ENCODE peak calls at places on chromosomes 3 and 15, in eight cellular contexts. N is AG04450, M is heart right ventricle, J is esophagus squamous epithelium, V is thoracic aorta, D is GM23248, C is mammary epithelial cell, T is lower lobe of right lung. Z is an unnamed sample.
A peak's percentile ranks its signal among the peaks of the same experiment; 100 is the strongest.

GRCh38 chr3:122961146-122961545 is 66.4 kb downstream of the SEMA5B start:
- DNase-seq in N (no peak), M (no peak), J (no peak), V (no peak), D (no peak), C (peak; percentile 37), T (no peak), Z (no peak)

GRCh38 chr3:187165144-187165543 is 25.8 kb upstream of the RPL39L start:
- DNase-seq in N (no peak), M (peak; percentile 45), J (no peak), V (no peak), D (peak; percentile 67), C (peak; percentile 55), T (no peak), Z (no peak)

GRCh38 chr3:8553405-8553804 is 51.8 kb downstream of the LMCD1 start:
- DNase-seq in N (no peak), M (no peak), J (no peak), V (no peak), D (no peak), C (no peak), T (no peak), Z (no peak)

GRCh38 chr15:40054746-40055575 is 16.0 kb upstream of the SRP14 start:
- DNase-seq in N (no peak), M (no peak), J (no peak), V (no peak), D (peak; percentile 31), C (peak; percentile 47), T (no peak), Z (no peak)

GRCh38 chr15:83112959-83113299 is 5.5 kb downstream of the TM6SF1 start:
- DNase-seq in N (no peak), M (peak; percentile 11), J (no peak), V (no peak), D (no peak), C (no peak), T (no peak), Z (no peak)

GRCh38 chr3:147298511-147298982 is 107.8 kb downstream of the ZIC4 start:
- DNase-seq in N (peak; percentile 97), M (no peak), J (no peak), V (no peak), D (peak; percentile 99), C (peak; percentile 76), T (no peak), Z (no peak)

GRCh38 chr3:186664506-186664905 is 1.3 kb upstream of the HRG start:
- DNase-seq in N (no peak), M (no peak), J (no peak), V (no peak), D (no peak), C (no peak), T (no peak), Z (no peak)

GRCh38 chr3:72591522-72592421 is 256.5 kb downstream of the SHQ1 start:
- DNase-seq in N (peak; percentile 15), M (peak; percentile 36), J (no peak), V (peak; percentile 10), D (peak; percentile 95), C (peak; percentile 78), T (no peak), Z (no peak)

GRCh38 chr3:87335931-87336330 is 59.5 kb upstream of the POU1F1 start:
- DNase-seq in N (no peak), M (no peak), J (no peak), V (no peak), D (no peak), C (no peak), T (no peak), Z (no peak)

GRCh38 chr15:83380682-83381081 is 66.5 kb upstream of the SH3GL3 start:
- DNase-seq in N (no peak), M (peak; percentile 31), J (no peak), V (no peak), D (peak; percentile 71), C (peak; percentile 84), T (peak; percentile 60), Z (peak; percentile 58)

GRCh38 chr3:14261229-14261628 is 82.6 kb downstream of the LSM3 start:
- DNase-seq in N (peak; percentile 48), M (peak; percentile 81), J (no peak), V (peak; percentile 31), D (peak; percentile 77), C (peak; percentile 46), T (peak; percentile 86), Z (peak; percentile 80)

GRCh38 chr3:23129817-23130216 is 73.3 kb upstream of the UBE2E2 start:
- DNase-seq in N (no peak), M (no peak), J (no peak), V (no peak), D (no peak), C (peak; percentile 34), T (no peak), Z (no peak)

GRCh38 chr3:23130406-23130805 is 72.7 kb upstream of the UBE2E2 start:
- DNase-seq in N (no peak), M (no peak), J (no peak), V (no peak), D (no peak), C (no peak), T (no peak), Z (no peak)

GRCh38 chr3:23128655-23129054 is 74.5 kb upstream of the UBE2E2 start:
- DNase-seq in N (no peak), M (no peak), J (no peak), V (no peak), D (no peak), C (no peak), T (no peak), Z (no peak)

GRCh38 chr3:23127196-23127595 is 75.9 kb upstream of the UBE2E2 start:
- DNase-seq in N (no peak), M (no peak), J (no peak), V (no peak), D (no peak), C (no peak), T (no peak), Z (no peak)

DNA sequence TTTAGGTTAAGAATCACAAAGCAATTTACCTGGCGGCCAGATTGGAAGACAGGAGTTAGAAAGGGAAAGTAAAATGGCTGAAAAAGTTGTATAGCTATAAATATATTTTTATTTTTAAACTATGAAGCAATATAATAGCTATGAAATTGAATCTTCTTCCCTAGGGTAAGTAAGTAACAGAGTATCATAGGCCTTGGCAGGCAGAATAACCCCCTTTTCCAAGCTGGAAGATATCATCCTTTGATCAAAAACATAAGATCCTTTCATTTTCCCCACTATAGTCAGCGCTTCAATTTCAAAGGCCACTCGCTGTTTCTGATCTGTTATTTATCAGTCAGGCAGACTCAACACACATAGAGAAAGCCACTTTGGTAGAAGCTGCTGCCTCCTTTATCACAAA is 74.1 kb upstream of the UBE2E2 start:
- DNase-seq in N (no peak), M (no peak), J (no peak), V (no peak), D (no peak), C (no peak), T (no peak), Z (no peak)
- H3K27ac ChIP-seq in N (no peak overlapping the region), M (no peak overlapping the region), J (peak overlapping the region; percentile 61), V (no peak overlapping the region), D (no peak overlapping the region), C (no peak overlapping the region), T (peak overlapping the region; percentile 37), Z (no peak overlapping the region)

DNA sequence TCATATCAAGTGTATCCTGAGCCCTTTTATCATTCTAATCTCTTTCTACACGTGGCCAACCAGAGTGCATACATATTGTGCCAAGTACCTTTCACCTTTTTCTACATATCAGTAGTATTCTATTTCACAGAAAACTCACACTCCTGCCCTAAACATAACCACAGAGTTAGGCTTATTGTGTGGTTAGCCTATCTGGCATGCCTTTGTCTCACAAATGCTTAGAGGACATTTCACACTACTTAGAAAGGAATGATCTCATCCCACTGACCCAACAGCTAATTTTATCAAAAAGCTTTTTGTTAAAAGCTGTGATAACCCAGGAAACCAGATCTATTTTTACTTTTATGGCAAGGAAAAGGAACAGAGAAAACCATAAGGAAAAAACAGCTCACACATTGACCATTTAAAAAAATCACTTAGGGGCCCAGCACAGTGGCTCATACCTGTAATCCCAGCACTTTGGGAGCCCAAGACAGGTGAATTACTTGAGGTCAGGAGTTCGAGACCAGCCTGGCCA is 17.8 kb upstream of the MAP4 start:
- DNase-seq in N (no peak), M (no peak), J (no peak), V (no peak), D (peak; percentile 82), C (peak; percentile 87), T (no peak), Z (no peak)
- H3K27ac ChIP-seq in N (peak overlapping the region; percentile 42), M (peak overlapping the region; percentile 91), J (peak overlapping the region; percentile 22), V (peak overlapping the region; percentile 80), D (peak overlapping the region; percentile 58), C (no peak overlapping the region), T (no peak overlapping the region), Z (peak overlapping the region; percentile 78)

GRCh38 chr15:74045636-74046274 is 36.6 kb downstream of the GOLGA6A start:
- DNase-seq in N (no peak), M (no peak), J (no peak), V (no peak), D (no peak), C (no peak), T (no peak), Z (no peak)

GRCh38 chr15:74045184-74045583 is 37.2 kb downstream of the GOLGA6A start:
- DNase-seq in N (no peak), M (no peak), J (no peak), V (no peak), D (no peak), C (no peak), T (no peak), Z (no peak)

GRCh38 chr15:74042603-74043424 is 39.5 kb downstream of the GOLGA6A start:
- DNase-seq in N (no peak), M (no peak), J (no peak), V (no peak), D (no peak), C (no peak), T (no peak), Z (no peak)

GRCh38 chr15:74043425-74044266 is 38.7 kb downstream of the GOLGA6A start:
- DNase-seq in N (no peak), M (no peak), J (no peak), V (no peak), D (no peak), C (no peak), T (no peak), Z (no peak)

GRCh38 chr15:74044267-74045110 is 37.9 kb downstream of the GOLGA6A start:
- DNase-seq in N (no peak), M (peak; percentile 58), J (no peak), V (no peak), D (no peak), C (no peak), T (peak; percentile 51), Z (no peak)
- H3K27ac ChIP-seq in N (no peak overlapping the region), M (peak overlapping the region; percentile 81), J (peak overlapping the region; percentile 49), V (peak overlapping the region; percentile 19), D (no peak overlapping the region), C (no peak overlapping the region), T (peak overlapping the region; percentile 62), Z (no peak overlapping the region)

GRCh38 chr3:52080830-52081719 is 24.7 kb upstream of the DUSP7 start:
- DNase-seq in N (no peak), M (no peak), J (no peak), V (no peak), D (no peak), C (no peak), T (no peak), Z (no peak)

GRCh38 chr3:52083556-52084087 is 27.3 kb upstream of the DUSP7 start:
- DNase-seq in N (no peak), M (no peak), J (no peak), V (no peak), D (no peak), C (no peak), T (no peak), Z (no peak)

GRCh38 chr3:52084216-52084945 is 28.0 kb upstream of the DUSP7 start:
- DNase-seq in N (no peak), M (no peak), J (no peak), V (no peak), D (no peak), C (no peak), T (peak; percentile 15), Z (no peak)

GRCh38 chr3:52084954-52085730 is 28.8 kb upstream of the DUSP7 start:
- DNase-seq in N (no peak), M (no peak), J (no peak), V (no peak), D (no peak), C (no peak), T (peak; percentile 41), Z (no peak)

GRCh38 chr3:52082951-52083350 is 26.6 kb upstream of the DUSP7 start:
- DNase-seq in N (no peak), M (no peak), J (no peak), V (no peak), D (no peak), C (no peak), T (no peak), Z (no peak)
- H3K27ac ChIP-seq in N (no peak overlapping the region), M (no peak overlapping the region), J (no peak overlapping the region), V (no peak overlapping the region), D (no peak overlapping the region), C (no peak overlapping the region), T (no peak overlapping the region), Z (no peak overlapping the region)